ENCODE peak calls at places on chromosome 14, in four cellular contexts. T is K562, Z is H1, S is GM12878. Y is an unnamed sample. For H3K9me3, the result is how much of the 10 kb centered on the place peaks cover.

GRCh38 chr14:71320734-71321555 is 413.7 kb downstream of the PCNX1 start:
- DNase-seq in T (peak), Z (peak), S (no peak), Y (peak)

GRCh38 chr14:93007225-93007997 is 84.5 kb downstream of the CHGA start:
- DNase-seq in T (no peak), Z (no peak), S (peak), Y (no peak)

GRCh38 chr14:59482471-59483331 is 1.5 kb downstream of the L3HYPDH start:
- DNase-seq in T (peak), Z (no peak), S (no peak), Y (no peak)

GRCh38 chr14:32821989-32822653 is 116.6 kb upstream of the NPAS3 start:
- DNase-seq in T (no peak), Z (no peak), S (no peak), Y (no peak)

GRCh38 chr14:60805881-60806569 is 71.5 kb downstream of the MNAT1 start:
- DNase-seq in T (no peak), Z (no peak), S (no peak), Y (no peak)

GRCh38 chr14:101880016-101880297 is 84.4 kb upstream of the DYNC1H1 start:
- DNase-seq in T (no peak), Z (no peak), S (no peak), Y (no peak)

GRCh38 chr14:76782885-76783566 is 21.8 kb downstream of the VASH1 start:
- DNase-seq in T (no peak), Z (peak), S (no peak), Y (no peak)

GRCh38 chr14:32382704-32383103 is 53.6 kb downstream of the AKAP6 start:
- DNase-seq in T (no peak), Z (no peak), S (no peak), Y (peak)

GRCh38 chr14:99320105-99320572 is 48.1 kb upstream of the BCL11B start:
- DNase-seq in T (peak), Z (peak), S (peak), Y (peak)

GRCh38 chr14:92759300-92759678 is 10.9 kb upstream of the LGMN start:
- DNase-seq in T (peak), Z (no peak), S (no peak), Y (no peak)

GRCh38 chr14:77139540-77140342 is 1.9 kb downstream of the ZDHHC22 start:
- DNase-seq in T (peak), Z (peak), S (no peak), Y (peak)

GRCh38 chr14:35866595-35867279 is 40.6 kb downstream of the BRMS1L start:
- DNase-seq in T (no peak), Z (no peak), S (no peak), Y (no peak)

GRCh38 chr14:74018029-74018703 is 922 bp downstream of the ENTPD5 start:
- DNase-seq in T (no peak), Z (no peak), S (no peak), Y (no peak)
- TF ChIP-seq NRF1 in T (no peak), Z (no peak), S (no peak), Y (no peak)

DNA sequence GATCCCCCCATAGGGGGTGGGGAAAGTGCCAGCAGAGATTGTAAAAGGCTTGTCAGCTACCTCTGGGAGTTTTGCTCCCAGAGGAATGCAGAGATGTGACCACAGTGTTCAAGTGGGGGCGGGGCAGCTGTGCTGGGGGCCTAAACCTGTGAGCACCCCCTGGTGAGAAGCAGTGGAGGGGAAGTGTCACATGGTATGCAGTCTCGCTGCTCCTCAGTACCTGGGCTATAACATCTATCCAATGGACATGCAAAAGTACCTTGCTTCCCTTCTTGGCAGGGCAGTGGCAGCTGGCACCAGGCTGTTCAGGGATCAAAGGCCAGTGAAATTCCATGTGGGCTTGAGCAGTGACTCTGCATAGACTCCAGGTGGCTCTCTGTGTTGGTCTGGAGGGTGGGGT is 20.3 kb downstream of the OR4K2 start:
- DNase-seq in T (no peak), Z (no peak), S (no peak), Y (no peak)
- H3K9me3 ChIP-seq in T (under half), Z (half or more), S (under half), Y (under half)

GRCh38 chr14:100677925-100678765 is 48.5 kb upstream of the DLK1 start:
- DNase-seq in T (peak), Z (no peak), S (no peak), Y (peak)
- TF ChIP-seq NRF1 in T (peak), Z (no peak), S (no peak), Y (no peak)

GRCh38 chr14:105867961-105868599 is 341.7 kb downstream of the TMEM121 start:
- DNase-seq in T (no peak), Z (no peak), S (no peak), Y (no peak)
- H3K9me3 ChIP-seq in T (under half), Z (half or more), S (under half), Y (under half)

DNA sequence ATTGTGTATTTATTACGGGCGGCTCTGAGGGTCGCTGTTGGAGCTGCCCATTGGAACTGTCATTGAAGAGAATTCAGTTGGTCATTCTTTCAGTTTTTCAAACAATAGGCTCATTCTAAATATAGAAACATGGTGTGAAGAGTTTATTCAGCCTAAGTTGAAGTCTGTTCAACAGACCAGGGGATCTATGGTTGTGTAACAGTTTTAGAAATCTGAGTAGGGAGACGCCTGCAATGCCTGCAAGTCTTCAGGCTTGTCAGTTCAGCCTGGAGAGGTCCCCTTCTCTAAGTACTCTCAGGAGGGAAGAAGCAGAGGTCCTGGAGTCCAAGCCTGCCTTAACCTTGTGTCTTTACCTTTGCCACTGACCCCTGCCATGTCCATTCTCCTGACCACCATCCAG is 9.7 kb upstream of the ABHD12B start:
- DNase-seq in T (no peak), Z (no peak), S (no peak), Y (no peak)
- TF ChIP-seq NRF1 in T (no peak), Z (no peak), S (no peak), Y (no peak)

GRCh38 chr14:27881063-27881462 is 885.5 kb upstream of the FOXG1 start:
- DNase-seq in T (no peak), Z (no peak), S (no peak), Y (no peak)

DNA sequence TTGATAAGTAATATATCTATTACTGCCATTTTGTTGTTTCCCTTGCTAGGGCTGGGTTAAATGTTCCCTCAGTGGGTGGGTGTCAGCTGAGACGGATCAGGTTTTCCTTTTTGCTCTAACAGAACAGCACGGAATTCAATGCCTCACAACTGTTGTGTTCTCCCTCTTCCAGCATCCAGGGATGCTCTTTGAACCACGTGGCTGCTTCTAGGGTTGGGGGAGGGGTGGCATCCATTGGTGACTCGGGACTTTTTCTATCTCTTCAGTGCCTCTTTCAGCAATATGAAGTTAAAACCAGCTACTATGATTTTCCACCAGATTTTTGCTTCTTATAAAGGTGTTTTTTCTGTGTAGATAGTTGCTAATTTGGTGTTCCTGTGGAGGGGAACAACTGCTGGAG is 884.9 kb upstream of the FOXG1 start:
- DNase-seq in T (no peak), Z (no peak), S (no peak), Y (no peak)
- H3K9me3 ChIP-seq in T (under half), Z (under half), S (under half), Y (under half)

GRCh38 chr14:104119700-104120251 is 18.6 kb upstream of the KIF26A start:
- DNase-seq in T (no peak), Z (no peak), S (no peak), Y (no peak)
- TF ChIP-seq NRF1 in T (no peak), Z (no peak), S (no peak), Y (no peak)

GRCh38 chr14:29392287-29392686 is 535.4 kb downstream of the PRKD1 start:
- DNase-seq in T (no peak), Z (no peak), S (no peak), Y (no peak)
- H3K9me3 ChIP-seq in T (under half), Z (under half), S (under half), Y (under half)

DNA sequence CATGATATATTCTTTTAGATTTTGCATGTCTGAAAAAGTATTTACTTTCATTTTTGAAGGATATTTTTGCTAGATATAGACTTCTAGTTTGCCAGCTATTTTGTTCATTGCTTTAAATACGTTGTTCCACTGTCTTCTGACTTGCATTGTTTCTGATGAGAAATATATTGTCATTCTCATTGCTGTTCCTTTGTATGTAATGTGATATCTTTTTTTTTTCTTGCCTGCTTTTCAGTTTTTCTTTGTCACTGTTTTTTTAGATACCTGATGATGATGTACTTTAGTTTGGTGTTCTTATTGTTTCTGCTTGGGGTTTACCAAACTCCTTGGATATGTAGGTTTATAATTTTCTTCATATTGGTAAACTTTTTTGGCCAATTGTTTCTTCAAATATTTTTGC is 107.9 kb downstream of the SNAPC1 start:
- DNase-seq in T (no peak), Z (no peak), S (no peak), Y (no peak)
- TF ChIP-seq NRF1 in T (no peak), Z (no peak), S (no peak), Y (no peak)

GRCh38 chr14:104395941-104396681 is 183.5 kb upstream of the C14orf180 start:
- DNase-seq in T (no peak), Z (no peak), S (no peak), Y (no peak)
- H3K9me3 ChIP-seq in T (under half), Z (under half), S (under half), Y (under half)